ENCODE peak calls at places on chromosome 22, in nine cellular contexts. B is H9, Q is psoas muscle, U is BE2C, P is kidney, Y is fibroblast of lung, V is keratinocyte, F is small intestine, X is A549. A is an unnamed sample. For H3K4me1, the result is how much of the 10 kb centered on the place peaks cover.

GRCh38 chr22:30270841-30271240 is 4.2 kb upstream of the OSM start:
- DNase-seq in P (peak), Q (peak), F (no peak), V (no peak), U (no peak), Y (peak), X (no peak), B (no peak), A (no peak)

GRCh38 chr22:35099883-35100282 is 33.9 kb downstream of the ISX start:
- DNase-seq in V (no peak), F (peak), B (no peak), Y (no peak), U (no peak), Q (no peak), P (no peak), X (no peak), A (no peak)

GRCh38 chr22:25563757-25564319 is 637 bp upstream of the GRK3 start:
- DNase-seq in Y (no peak), Q (no peak), V (no peak), U (peak), F (no peak), P (no peak), B (no peak), X (no peak), A (no peak)

GRCh38 chr22:50310949-50311444 is 3.6 kb upstream of the PLXNB2 start:
- DNase-seq in F (no peak), Q (no peak), V (no peak), U (no peak), Y (no peak), P (peak), X (no peak), B (no peak), A (no peak)

GRCh38 chr22:50465066-50465465 is 9.8 kb downstream of the SBF1 start:
- DNase-seq in U (no peak), X (no peak), Y (no peak), B (no peak), P (no peak), V (no peak), F (no peak), Q (no peak), A (no peak)

GRCh38 chr22:49765951-49766350 is 61.7 kb downstream of the BRD1 start:
- DNase-seq in B (no peak), Y (no peak), Q (peak), X (no peak), V (no peak), F (no peak), U (no peak), P (peak), A (peak)

GRCh38 chr22:31206896-31207687 is 5.0 kb upstream of the LIMK2 start:
- DNase-seq in Y (no peak), Q (peak), B (no peak), P (no peak), V (peak), F (peak), U (peak), X (no peak), A (no peak)

GRCh38 chr22:40421941-40422340 is 51.5 kb downstream of the SGSM3 start:
- DNase-seq in P (no peak), B (no peak), U (no peak), Y (no peak), V (no peak), X (no peak), Q (no peak), F (no peak), A (no peak)

GRCh38 chr22:48713266-48714205 is 1114.1 kb downstream of the BRD1 start:
- DNase-seq in Q (no peak), Y (peak), P (peak), F (no peak), X (no peak), B (no peak), U (no peak), V (no peak), A (peak)

GRCh38 chr22:30294066-30294465 is 4.8 kb upstream of the CASTOR1 start:
- DNase-seq in V (no peak), F (no peak), Y (no peak), Q (no peak), X (no peak), B (no peak), U (no peak), P (no peak), A (no peak)

GRCh38 chr22:30017375-30017774 is 62.9 kb upstream of the HORMAD2 start:
- DNase-seq in P (no peak), Q (no peak), B (no peak), Y (peak), V (no peak), F (no peak), X (no peak), U (no peak), A (no peak)

GRCh38 chr22:50473088-50473487 is 1.7 kb downstream of the SBF1 start:
- DNase-seq in Y (no peak), V (no peak), F (peak), U (no peak), P (peak), Q (no peak), X (peak), B (no peak), A (peak)

GRCh38 chr22:43823353-43823908 is 11.3 kb upstream of the EFCAB6 start:
- DNase-seq in V (no peak), P (peak), U (no peak), F (peak), B (peak), Y (peak), X (peak), Q (no peak), A (no peak)

GRCh38 chr22:25196326-25196725 is 3.3 kb upstream of the CRYBB3 start:
- DNase-seq in F (no peak), V (no peak), P (no peak), Q (no peak), X (no peak), B (no peak), Y (no peak), U (no peak), A (no peak)

GRCh38 chr22:30186535-30186934 is 60.0 kb downstream of the LIF start:
- DNase-seq in P (no peak), U (no peak), Y (no peak), Q (no peak), V (no peak), B (no peak), F (peak), X (no peak), A (no peak)

GRCh38 chr22:30104501-30105156 is 24.4 kb downstream of the HORMAD2 start:
- DNase-seq in U (no peak), X (no peak), Q (no peak), V (no peak), B (no peak), Y (peak), P (no peak), F (no peak), A (no peak)

GRCh38 chr22:32080904-32081303 is 37.8 kb downstream of the SLC5A1 start:
- DNase-seq in Q (no peak), V (peak), X (peak), F (peak), P (no peak), Y (peak), B (peak), U (peak), A (no peak)

GRCh38 chr22:33104192-33104591 is 46.0 kb upstream of the SYN3 start:
- DNase-seq in U (no peak), F (no peak), V (no peak), Y (no peak), X (no peak), P (no peak), B (no peak), Q (no peak), A (no peak)

GRCh38 chr22:48772286-48772907 is 1055.3 kb downstream of the BRD1 start:
- DNase-seq in X (no peak), Y (no peak), V (no peak), F (no peak), B (no peak), U (no peak), P (no peak), Q (no peak), A (no peak)

GRCh38 chr22:49748514-49748913 is 79.2 kb downstream of the BRD1 start:
- DNase-seq in P (no peak), Q (no peak), Y (no peak), U (no peak), B (no peak), F (no peak), X (no peak), V (no peak), A (no peak)

DNA sequence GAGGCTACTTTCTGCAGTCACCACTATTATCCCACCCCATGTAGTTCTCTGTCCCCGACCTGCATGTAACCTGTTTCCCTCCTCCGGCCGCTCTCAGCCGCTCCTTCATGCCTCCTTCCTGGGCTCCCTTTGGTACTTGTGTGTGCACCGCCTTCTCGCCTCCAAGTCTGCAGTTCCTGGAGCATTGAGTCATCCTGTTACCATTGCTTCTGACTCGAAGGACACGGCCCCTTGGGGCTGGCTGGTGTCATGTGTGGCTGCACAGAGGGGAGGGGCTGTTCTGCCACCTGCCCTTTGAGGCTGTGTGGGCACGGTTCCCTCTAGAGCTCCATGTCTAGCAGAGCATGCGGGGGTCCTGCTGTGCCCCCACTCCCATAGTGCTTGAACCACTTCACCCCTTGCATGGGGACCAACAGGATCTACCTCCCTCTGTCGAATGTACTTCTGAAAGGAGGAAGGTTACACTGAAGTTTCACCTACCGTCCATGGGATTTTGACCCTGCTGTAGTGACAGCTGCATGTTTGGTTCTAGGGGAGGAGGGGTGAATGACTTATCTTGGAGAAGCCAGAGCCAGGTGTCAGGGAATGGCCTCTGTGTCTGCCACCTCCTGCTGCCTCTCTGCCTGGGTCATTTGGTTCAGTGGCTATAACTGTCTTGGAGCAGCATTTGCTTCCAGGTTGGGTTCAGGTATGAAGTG is 39.6 kb downstream of the BCR start:
- DNase-seq in P (peak), B (no peak), X (no peak), F (peak), Y (peak), Q (no peak), U (peak), V (no peak), A (peak)
- H3K4me1 ChIP-seq in P (half or more), B (under half), X (under half), F (under half), Y (under half), Q (under half), U (under half), V (half or more), A (under half)

GRCh38 chr22:46542011-46542985 is 4.9 kb upstream of the CELSR1 start:
- DNase-seq in Q (peak), Y (peak), B (peak), V (no peak), F (peak), P (peak), X (peak), U (peak), A (peak)
- H3K4me1 ChIP-seq in Q (under half), Y (under half), B (under half), V (under half), F (under half), P (under half), X (under half), U (under half), A (under half)

GRCh38 chr22:38728899-38729796 is 23.4 kb downstream of the GTPBP1 start:
- DNase-seq in V (no peak), B (no peak), Q (no peak), X (no peak), Y (no peak), F (no peak), P (peak), U (no peak), A (no peak)
- H3K4me1 ChIP-seq in V (under half), B (under half), Q (under half), X (under half), Y (under half), F (under half), P (under half), U (under half), A (under half)

GRCh38 chr22:26672060-26672471 is 14.7 kb downstream of the MIAT start:
- DNase-seq in B (no peak), V (no peak), Y (no peak), X (no peak), F (no peak), Q (no peak), U (no peak), P (no peak), A (peak)
- H3K4me1 ChIP-seq in B (under half), V (under half), Y (under half), X (under half), F (under half), Q (under half), U (under half), P (under half), A (under half)

DNA sequence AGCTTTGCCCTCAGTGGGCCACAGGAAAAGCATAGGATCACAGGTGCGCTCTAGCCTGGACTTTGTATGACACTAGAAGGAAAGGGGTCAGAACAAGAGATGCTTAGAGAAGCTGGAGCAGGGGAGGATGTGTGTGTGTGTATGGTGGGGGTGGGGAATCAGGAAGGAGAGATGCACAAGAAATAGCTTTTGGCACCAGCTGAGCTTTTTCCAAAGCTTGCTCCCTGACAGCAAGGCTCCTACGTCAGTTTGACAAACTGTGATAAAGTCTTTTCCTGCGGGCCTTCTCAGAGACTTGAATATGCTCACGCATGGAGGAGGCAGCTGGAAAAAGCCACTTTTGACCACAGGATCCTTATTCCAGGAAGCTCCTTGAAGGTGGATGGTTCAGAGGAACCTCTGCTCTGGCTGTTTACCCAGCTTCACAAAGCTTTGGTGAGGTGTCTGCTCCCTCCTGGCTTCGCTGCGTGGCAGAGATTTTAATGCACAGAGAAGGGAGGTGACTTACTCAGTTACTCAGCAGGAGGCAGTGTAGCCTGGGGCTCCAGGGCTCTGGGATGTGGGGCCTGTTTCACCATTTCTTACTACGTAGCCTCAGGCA is 3.9 kb downstream of the CDC42EP1 start:
- DNase-seq in X (no peak), Q (no peak), Y (peak), F (no peak), V (no peak), U (no peak), P (no peak), B (no peak), A (no peak)
- H3K4me1 ChIP-seq in X (half or more), Q (under half), Y (under half), F (under half), V (half or more), U (under half), P (half or more), B (under half), A (half or more)

GRCh38 chr22:46091277-46091977 is 58.9 kb upstream of the PPARA start:
- DNase-seq in Y (peak), P (peak), Q (peak), X (no peak), U (no peak), V (no peak), F (no peak), B (no peak), A (no peak)
- H3K4me1 ChIP-seq in Y (half or more), P (half or more), Q (half or more), X (half or more), U (half or more), V (half or more), F (under half), B (under half), A (under half)

GRCh38 chr22:36341640-36342041 is 46.1 kb downstream of the MYH9 start:
- DNase-seq in Q (no peak), V (no peak), Y (no peak), U (no peak), X (no peak), B (no peak), F (no peak), P (no peak), A (no peak)
- H3K4me1 ChIP-seq in Q (under half), V (half or more), Y (half or more), U (under half), X (half or more), B (under half), F (under half), P (under half), A (under half)

GRCh38 chr22:36155702-36156101 is 4.9 kb downstream of the APOL3 start:
- DNase-seq in P (peak), X (no peak), V (no peak), U (no peak), F (peak), Y (no peak), Q (peak), B (no peak), A (no peak)
- H3K4me1 ChIP-seq in P (under half), X (under half), V (under half), U (under half), F (under half), Y (under half), Q (under half), B (under half), A (under half)